ENCODE peak calls at places on chromosomes 4 and X, in eight cellular contexts. One of them, this sample, is unnamed.

GRCh38 chrX:153226344-153227190 is 47.5 kb downstream of the MAGEA1 start:
- DNase-seq in NB4: peak
- DNase-seq in ascending aorta: no peak
- DNase-seq in tibial nerve: peak
- DNase-seq in fibroblast of mammary gland: peak
- DNase-seq in SK-N-SH: no peak
- DNase-seq in IMR-90: peak
- DNase-seq in breast epithelium: no peak
- DNase-seq in this sample: no peak

GRCh38 chrX:22360129-22360528 is 87.4 kb downstream of the CBLL2 start:
- DNase-seq in NB4: no peak
- DNase-seq in ascending aorta: no peak
- DNase-seq in tibial nerve: no peak
- DNase-seq in fibroblast of mammary gland: peak
- DNase-seq in SK-N-SH: no peak
- DNase-seq in IMR-90: no peak
- DNase-seq in breast epithelium: no peak
- DNase-seq in this sample: no peak

GRCh38 chr4:140648716-140649115 is 80.0 kb upstream of the UCP1 start:
- DNase-seq in NB4: no peak
- DNase-seq in ascending aorta: no peak
- DNase-seq in tibial nerve: no peak
- DNase-seq in fibroblast of mammary gland: no peak
- DNase-seq in SK-N-SH: no peak
- DNase-seq in IMR-90: peak
- DNase-seq in breast epithelium: no peak
- DNase-seq in this sample: no peak

GRCh38 chr4:71411976-71412375 is 73.2 kb downstream of the SLC4A4 start:
- DNase-seq in NB4: no peak
- DNase-seq in ascending aorta: no peak
- DNase-seq in tibial nerve: no peak
- DNase-seq in fibroblast of mammary gland: no peak
- DNase-seq in SK-N-SH: no peak
- DNase-seq in IMR-90: peak
- DNase-seq in breast epithelium: no peak
- DNase-seq in this sample: no peak

GRCh38 chrX:148659481-148659880 is 159.1 kb downstream of the AFF2 start:
- DNase-seq in NB4: no peak
- DNase-seq in ascending aorta: no peak
- DNase-seq in tibial nerve: no peak
- DNase-seq in fibroblast of mammary gland: peak
- DNase-seq in SK-N-SH: no peak
- DNase-seq in IMR-90: no peak
- DNase-seq in breast epithelium: no peak
- DNase-seq in this sample: no peak

GRCh38 chrX:110280954-110281353 is 36.9 kb downstream of the AMMECR1 start:
- DNase-seq in NB4: no peak
- DNase-seq in ascending aorta: no peak
- DNase-seq in tibial nerve: no peak
- DNase-seq in fibroblast of mammary gland: peak
- DNase-seq in SK-N-SH: no peak
- DNase-seq in IMR-90: peak
- DNase-seq in breast epithelium: no peak
- DNase-seq in this sample: peak

GRCh38 chr4:84615355-84615754 is 32.4 kb downstream of the CDS1 start:
- DNase-seq in NB4: no peak
- DNase-seq in ascending aorta: no peak
- DNase-seq in tibial nerve: no peak
- DNase-seq in fibroblast of mammary gland: no peak
- DNase-seq in SK-N-SH: no peak
- DNase-seq in IMR-90: no peak
- DNase-seq in breast epithelium: no peak
- DNase-seq in this sample: no peak

GRCh38 chr4:9602389-9602914 is 158.2 kb downstream of the DEFB131A start:
- DNase-seq in NB4: no peak
- DNase-seq in ascending aorta: no peak
- DNase-seq in tibial nerve: no peak
- DNase-seq in fibroblast of mammary gland: no peak
- DNase-seq in SK-N-SH: no peak
- DNase-seq in IMR-90: no peak
- DNase-seq in breast epithelium: no peak
- DNase-seq in this sample: no peak

GRCh38 chrX:307261-308111 is 11.1 kb downstream of the GTPBP6 start:
- DNase-seq in NB4: no peak
- DNase-seq in ascending aorta: no peak
- DNase-seq in tibial nerve: no peak
- DNase-seq in fibroblast of mammary gland: no peak
- DNase-seq in SK-N-SH: no peak
- DNase-seq in IMR-90: no peak
- DNase-seq in breast epithelium: no peak
- DNase-seq in this sample: no peak

GRCh38 chrX:68999351-68999750 is 165.9 kb downstream of the PJA1 start:
- DNase-seq in NB4: no peak
- DNase-seq in ascending aorta: no peak
- DNase-seq in tibial nerve: no peak
- DNase-seq in fibroblast of mammary gland: peak
- DNase-seq in SK-N-SH: no peak
- DNase-seq in IMR-90: peak
- DNase-seq in breast epithelium: no peak
- DNase-seq in this sample: no peak

GRCh38 chr4:38757945-38758344 is 24.8 kb downstream of the TLR10 start:
- DNase-seq in NB4: peak
- DNase-seq in ascending aorta: no peak
- DNase-seq in tibial nerve: no peak
- DNase-seq in fibroblast of mammary gland: peak
- DNase-seq in SK-N-SH: no peak
- DNase-seq in IMR-90: no peak
- DNase-seq in breast epithelium: no peak
- DNase-seq in this sample: no peak

GRCh38 chrX:28347526-28347925 is 239.7 kb upstream of the IL1RAPL1 start:
- DNase-seq in NB4: peak
- DNase-seq in ascending aorta: no peak
- DNase-seq in tibial nerve: no peak
- DNase-seq in fibroblast of mammary gland: no peak
- DNase-seq in SK-N-SH: no peak
- DNase-seq in IMR-90: no peak
- DNase-seq in breast epithelium: no peak
- DNase-seq in this sample: no peak

GRCh38 chr4:179596621-179597020 is 2154.4 kb upstream of the AGA start:
- DNase-seq in NB4: no peak
- DNase-seq in ascending aorta: no peak
- DNase-seq in tibial nerve: no peak
- DNase-seq in fibroblast of mammary gland: no peak
- DNase-seq in SK-N-SH: no peak
- DNase-seq in IMR-90: peak
- DNase-seq in breast epithelium: no peak
- DNase-seq in this sample: no peak

GRCh38 chr4:144861471-144861870 is 215.5 kb downstream of the HHIP start:
- DNase-seq in NB4: no peak
- DNase-seq in ascending aorta: no peak
- DNase-seq in tibial nerve: no peak
- DNase-seq in fibroblast of mammary gland: no peak
- DNase-seq in SK-N-SH: no peak
- DNase-seq in IMR-90: no peak
- DNase-seq in breast epithelium: no peak
- DNase-seq in this sample: no peak
- H3K4me3 ChIP-seq in NB4: no peak
- H3K4me3 ChIP-seq in ascending aorta: no peak
- H3K4me3 ChIP-seq in tibial nerve: no peak
- H3K4me3 ChIP-seq in fibroblast of mammary gland: no peak
- H3K4me3 ChIP-seq in SK-N-SH: peak
- H3K4me3 ChIP-seq in IMR-90: no peak
- H3K4me3 ChIP-seq in breast epithelium: no peak
- H3K4me3 ChIP-seq in this sample: no peak

GRCh38 chr4:101348367-101348827 is 1.1 kb upstream of the PPP3CA start:
- DNase-seq in NB4: peak
- DNase-seq in ascending aorta: no peak
- DNase-seq in tibial nerve: no peak
- DNase-seq in fibroblast of mammary gland: no peak
- DNase-seq in SK-N-SH: no peak
- DNase-seq in IMR-90: peak
- DNase-seq in breast epithelium: peak
- DNase-seq in this sample: no peak

GRCh38 chr4:101346562-101347266 is 612 bp downstream of the PPP3CA start:
- DNase-seq in NB4: no peak
- DNase-seq in ascending aorta: peak
- DNase-seq in tibial nerve: peak
- DNase-seq in fibroblast of mammary gland: peak
- DNase-seq in SK-N-SH: no peak
- DNase-seq in IMR-90: peak
- DNase-seq in breast epithelium: peak
- DNase-seq in this sample: no peak

GRCh38 chr4:101347267-101347556 is at the start of gene PPP3CA:
- DNase-seq in NB4: no peak
- DNase-seq in ascending aorta: no peak
- DNase-seq in tibial nerve: no peak
- DNase-seq in fibroblast of mammary gland: no peak
- DNase-seq in SK-N-SH: peak
- DNase-seq in IMR-90: no peak
- DNase-seq in breast epithelium: peak
- DNase-seq in this sample: no peak

GRCh38 chr4:101346312-101346561 is 1.1 kb downstream of the PPP3CA start:
- DNase-seq in NB4: peak
- DNase-seq in ascending aorta: peak
- DNase-seq in tibial nerve: no peak
- DNase-seq in fibroblast of mammary gland: no peak
- DNase-seq in SK-N-SH: peak
- DNase-seq in IMR-90: no peak
- DNase-seq in breast epithelium: peak
- DNase-seq in this sample: no peak

GRCh38 chr4:101347557-101348366 is 436 bp upstream of the PPP3CA start:
- DNase-seq in NB4: peak
- DNase-seq in ascending aorta: peak
- DNase-seq in tibial nerve: peak
- DNase-seq in fibroblast of mammary gland: peak
- DNase-seq in SK-N-SH: peak
- DNase-seq in IMR-90: peak
- DNase-seq in breast epithelium: peak
- DNase-seq in this sample: peak
- TF ChIP-seq CTCF in NB4: no peak
- TF ChIP-seq CTCF in ascending aorta: no peak
- TF ChIP-seq CTCF in tibial nerve: no peak
- TF ChIP-seq CTCF in fibroblast of mammary gland: no peak
- TF ChIP-seq CTCF in SK-N-SH: no peak
- TF ChIP-seq CTCF in IMR-90: peak
- TF ChIP-seq CTCF in breast epithelium: peak
- TF ChIP-seq CTCF in this sample: no peak

DNA sequence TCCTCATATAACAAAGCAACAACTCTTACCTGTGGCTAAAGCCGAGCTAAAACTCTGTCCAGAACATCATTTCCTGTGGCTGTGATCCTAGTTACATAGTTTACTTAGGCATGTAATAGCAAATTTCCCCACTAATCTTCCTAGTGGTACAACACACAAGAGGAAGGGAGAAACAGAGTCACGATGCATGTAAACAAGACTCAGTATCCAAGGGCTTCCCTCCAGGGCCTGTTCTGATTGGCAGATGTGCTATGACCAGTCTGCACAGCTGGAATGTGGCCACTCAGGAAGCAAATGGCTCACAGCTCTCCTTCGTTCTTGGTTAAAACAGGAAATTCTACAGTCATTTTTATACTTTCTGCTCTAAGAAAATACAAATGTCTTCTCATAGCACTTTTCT is 49.2 kb upstream of the PRSS48 start:
- DNase-seq in NB4: no peak
- DNase-seq in ascending aorta: peak
- DNase-seq in tibial nerve: peak
- DNase-seq in fibroblast of mammary gland: peak
- DNase-seq in SK-N-SH: no peak
- DNase-seq in IMR-90: peak
- DNase-seq in breast epithelium: peak
- DNase-seq in this sample: peak
- H3K4me3 ChIP-seq in NB4: no peak
- H3K4me3 ChIP-seq in ascending aorta: peak
- H3K4me3 ChIP-seq in tibial nerve: peak
- H3K4me3 ChIP-seq in fibroblast of mammary gland: peak
- H3K4me3 ChIP-seq in SK-N-SH: no peak
- H3K4me3 ChIP-seq in IMR-90: peak
- H3K4me3 ChIP-seq in breast epithelium: peak
- H3K4me3 ChIP-seq in this sample: peak

GRCh38 chr4:112213091-112213490 is 18.5 kb upstream of the AP1AR start:
- DNase-seq in NB4: peak
- DNase-seq in ascending aorta: no peak
- DNase-seq in tibial nerve: no peak
- DNase-seq in fibroblast of mammary gland: peak
- DNase-seq in SK-N-SH: no peak
- DNase-seq in IMR-90: no peak
- DNase-seq in breast epithelium: no peak
- DNase-seq in this sample: no peak

GRCh38 chr4:112219826-112220366 is 11.7 kb upstream of the AP1AR start:
- DNase-seq in NB4: no peak
- DNase-seq in ascending aorta: no peak
- DNase-seq in tibial nerve: no peak
- DNase-seq in fibroblast of mammary gland: no peak
- DNase-seq in SK-N-SH: no peak
- DNase-seq in IMR-90: no peak
- DNase-seq in breast epithelium: no peak
- DNase-seq in this sample: no peak

GRCh38 chr4:112210777-112211176 is 20.8 kb upstream of the AP1AR start:
- DNase-seq in NB4: no peak
- DNase-seq in ascending aorta: no peak
- DNase-seq in tibial nerve: no peak
- DNase-seq in fibroblast of mammary gland: peak
- DNase-seq in SK-N-SH: no peak
- DNase-seq in IMR-90: no peak
- DNase-seq in breast epithelium: no peak
- DNase-seq in this sample: no peak

GRCh38 chr4:112213850-112214249 is 17.7 kb upstream of the AP1AR start:
- DNase-seq in NB4: peak
- DNase-seq in ascending aorta: no peak
- DNase-seq in tibial nerve: no peak
- DNase-seq in fibroblast of mammary gland: peak
- DNase-seq in SK-N-SH: no peak
- DNase-seq in IMR-90: peak
- DNase-seq in breast epithelium: no peak
- DNase-seq in this sample: peak

DNA sequence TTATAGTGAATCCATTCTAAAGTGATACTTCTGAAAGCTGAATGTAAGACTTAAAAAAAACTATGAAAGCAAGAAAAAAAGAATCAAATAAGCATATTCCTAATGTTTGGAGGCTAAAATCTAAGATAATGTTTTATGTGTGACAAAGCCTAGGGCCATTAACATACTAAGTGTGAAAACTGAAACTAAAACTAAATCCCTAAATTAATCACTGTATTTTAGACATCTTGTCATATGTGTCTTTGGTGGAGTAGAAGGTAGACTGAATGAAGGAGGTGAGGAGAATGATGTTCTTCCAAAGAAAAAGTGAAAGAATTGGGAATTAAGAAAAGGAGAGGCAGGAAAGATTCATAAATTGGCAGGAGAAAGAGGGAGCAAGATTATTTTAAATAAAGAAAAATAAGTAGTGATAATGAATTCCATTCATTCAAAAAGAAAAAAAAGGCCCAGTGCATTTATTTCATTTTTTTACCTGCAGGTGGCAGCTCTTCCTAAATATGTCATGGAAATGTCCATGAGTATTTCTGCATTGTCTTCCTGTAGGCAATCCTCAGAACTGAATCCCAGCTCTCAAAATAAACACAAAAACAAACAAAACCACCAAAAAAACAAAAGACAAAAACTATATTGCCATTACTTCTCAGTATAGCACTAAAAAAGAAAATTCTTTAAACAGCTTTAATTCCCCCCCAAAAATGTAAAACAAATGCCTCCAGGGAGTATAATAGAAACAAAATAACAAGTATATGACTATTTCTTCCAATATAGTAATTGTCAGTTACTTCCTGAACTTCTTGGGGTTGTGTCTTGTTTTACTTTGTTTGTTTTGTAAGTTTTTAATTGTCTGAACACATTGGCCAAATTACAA is 17.0 kb upstream of the AP1AR start:
- DNase-seq in NB4: peak
- DNase-seq in ascending aorta: no peak
- DNase-seq in tibial nerve: no peak
- DNase-seq in fibroblast of mammary gland: peak
- DNase-seq in SK-N-SH: peak
- DNase-seq in IMR-90: peak
- DNase-seq in breast epithelium: no peak
- DNase-seq in this sample: no peak
- TF ChIP-seq CTCF in NB4: peak
- TF ChIP-seq CTCF in ascending aorta: no peak
- TF ChIP-seq CTCF in tibial nerve: peak
- TF ChIP-seq CTCF in fibroblast of mammary gland: peak
- TF ChIP-seq CTCF in SK-N-SH: peak
- TF ChIP-seq CTCF in IMR-90: peak
- TF ChIP-seq CTCF in breast epithelium: peak
- TF ChIP-seq CTCF in this sample: peak